ENCODE peak calls at places on chromosomes 7 and 10, in nine cellular contexts. I is activated naive CD4-positive, alpha-beta T cell treated with Interleukin-2 at 50 U/mL for 16 hours; E is ELR; K is activated gamma-delta T cell; C is T-cell; H is EL; N is fibroblast of lung; V is HTR-8/SVneo; M is GM13977. J is an unnamed sample.

GRCh38 chr10:112374724-112375541 is 1.0 kb downstream of the ACSL5 start:
- DNase-seq in E (peak; percentile 47), I (peak; percentile 20), H (peak; percentile 41), M (peak; percentile 50), C (peak; percentile 16), V (no peak), K (no peak), N (no peak), J (no peak)

GRCh38 chr10:116974442-116975005 is 30.5 kb downstream of the SHTN1 start:
- DNase-seq in K (no peak), V (peak; percentile 30), N (peak; percentile 87), C (no peak), E (peak; percentile 97), I (no peak), M (no peak), H (peak; percentile 86), J (no peak)

GRCh38 chr10:66273966-66274519 is 651.8 kb upstream of the LRRTM3 start:
- DNase-seq in C (no peak), K (no peak), I (no peak), V (no peak), H (no peak), M (no peak), E (peak; percentile 12), N (no peak), J (no peak)

GRCh38 chr10:91196268-91197043 is 24.0 kb upstream of the PCGF5 start:
- DNase-seq in M (no peak), C (no peak), E (no peak), I (no peak), K (no peak), H (no peak), V (no peak), N (peak; percentile 15), J (no peak)

GRCh38 chr7:101927389-101928306 is 110.2 kb downstream of the CUX1 start:
- DNase-seq in K (no peak), I (no peak), C (no peak), V (no peak), M (no peak), N (no peak), H (no peak), E (no peak), J (no peak)

GRCh38 chr10:49613160-49613881 is 516 bp upstream of the CHAT start:
- DNase-seq in M (peak; percentile 35), V (no peak), I (no peak), N (no peak), H (no peak), E (no peak), K (no peak), C (no peak), J (no peak)

GRCh38 chr10:4651404-4652037 is 174.5 kb upstream of the AKR1E2 start:
- DNase-seq in K (no peak), H (no peak), M (no peak), C (no peak), I (peak; percentile 17), E (peak; percentile 33), N (peak; percentile 37), V (no peak), J (no peak)

GRCh38 chr10:69730251-69731156 is 71.2 kb upstream of the COL13A1 start:
- DNase-seq in I (no peak), V (no peak), E (no peak), C (no peak), M (no peak), H (no peak), K (no peak), N (peak; percentile 12), J (no peak)

GRCh38 chr10:43307306-43307705 is 40.4 kb upstream of the RASGEF1A start:
- DNase-seq in H (no peak), E (no peak), C (no peak), N (no peak), M (peak; percentile 9), K (no peak), I (no peak), V (no peak), J (no peak)

GRCh38 chr10:33897255-33897893 is 562.9 kb upstream of the NRP1 start:
- DNase-seq in E (peak; percentile 36), H (peak; percentile 25), V (no peak), C (no peak), M (no peak), K (no peak), N (peak; percentile 89), I (no peak), J (no peak)

GRCh38 chr7:913736-914520 is 37.6 kb downstream of the GET4 start:
- DNase-seq in M (no peak), I (no peak), V (no peak), C (no peak), H (no peak), K (no peak), N (no peak), E (no peak), J (no peak)

GRCh38 chr7:157613575-157614322 is 276.9 kb downstream of the DNAJB6 start:
- DNase-seq in K (no peak), M (no peak), V (no peak), I (no peak), N (no peak), H (no peak), E (no peak), C (no peak), J (no peak)

GRCh38 chr7:127582361-127582760 is 3.0 kb downstream of the GCC1 start:
- DNase-seq in I (no peak), H (no peak), M (no peak), N (peak; percentile 34), K (no peak), V (no peak), C (no peak), E (no peak), J (no peak)

GRCh38 chr7:83271212-83272099 is 108.8 kb upstream of the PCLO start:
- DNase-seq in C (no peak), K (no peak), E (peak; percentile 56), V (peak; percentile 3), N (peak; percentile 50), H (peak; percentile 5), I (no peak), M (no peak), J (no peak)

GRCh38 chr10:77374189-77374656 is 263.4 kb downstream of the KCNMA1 start:
- DNase-seq in H (no peak), N (no peak), C (no peak), K (no peak), V (no peak), I (no peak), E (no peak), M (no peak), J (no peak)

GRCh38 chr7:107946451-107946850 is 55.5 kb downstream of the DLD start:
- DNase-seq in H (peak; percentile 46), M (no peak), K (no peak), N (peak; percentile 81), E (no peak), I (no peak), V (no peak), C (no peak), J (no peak)

GRCh38 chr7:140635821-140636220 is 4.8 kb downstream of the DENND2A start:
- DNase-seq in E (no peak), I (no peak), V (no peak), N (no peak), K (no peak), H (no peak), C (no peak), M (no peak), J (no peak)

GRCh38 chr7:128303624-128304023 is 40.1 kb downstream of the RBM28 start:
- DNase-seq in N (no peak), M (no peak), V (no peak), H (no peak), E (no peak), C (no peak), K (no peak), I (no peak), J (no peak)